ENCODE peak calls at places on chromosomes 1 and 21, in four cellular contexts. G is K562, Z is HepG2, D is GM12878. A is an unnamed sample.

GRCh38 chr1:183365676-183366075 is 52.5 kb downstream of the NMNAT2 start:
- DNase-seq in G (no peak), D (no peak), Z (no peak), A (no peak)

GRCh38 chr1:216600730-216601426 is 122.4 kb downstream of the ESRRG start:
- DNase-seq in G (no peak), Z (peak), D (no peak), A (peak)

GRCh38 chr1:218377143-218377660 is 32.1 kb downstream of the TGFB2 start:
- DNase-seq in Z (peak), G (peak), D (no peak), A (no peak)

GRCh38 chr1:226568975-226569741 is 20.6 kb downstream of the STUM start:
- DNase-seq in G (no peak), Z (no peak), D (no peak), A (no peak)

GRCh38 chr1:2044510-2045319 is 5.5 kb upstream of the PRKCZ start:
- DNase-seq in Z (peak), G (peak), D (no peak), A (peak)

GRCh38 chr1:4647391-4647790 is 7.0 kb upstream of the AJAP1 start:
- DNase-seq in D (no peak), Z (no peak), G (no peak), A (no peak)

GRCh38 chr1:108079550-108079949 is 114.6 kb upstream of the VAV3 start:
- DNase-seq in D (no peak), Z (no peak), G (peak), A (no peak)

GRCh38 chr1:171911506-171911905 is 70.2 kb downstream of the DNM3 start:
- DNase-seq in G (no peak), D (no peak), Z (no peak), A (no peak)

GRCh38 chr1:22854688-22855565 is 117.7 kb downstream of the LACTBL1 start:
- DNase-seq in Z (no peak), D (peak), G (no peak), A (no peak)

GRCh38 chr21:35616090-35616489 is 444.2 kb downstream of the SETD4 start:
- DNase-seq in D (no peak), G (no peak), Z (no peak), A (no peak)

GRCh38 chr1:109113787-109114568 is at the start of gene ELAPOR1:
- DNase-seq in D (no peak), G (no peak), Z (no peak), A (no peak)

GRCh38 chr1:150472606-150473200 is 14.5 kb upstream of the TARS2 start:
- DNase-seq in G (no peak), D (no peak), Z (no peak), A (no peak)

GRCh38 chr1:81551942-81552341 is 248.8 kb upstream of the ADGRL2 start:
- DNase-seq in Z (no peak), D (no peak), G (no peak), A (no peak)

GRCh38 chr1:32063261-32063681 is 9.5 kb upstream of the TMEM39B start:
- DNase-seq in G (peak), D (no peak), Z (peak), A (peak)

GRCh38 chr1:157146244-157146643 is 8.0 kb upstream of the ETV3 start:
- DNase-seq in Z (no peak), D (no peak), G (no peak), A (no peak)

GRCh38 chr1:844472-845026 is 79.2 kb upstream of the SAMD11 start:
- DNase-seq in D (no peak), Z (no peak), G (no peak), A (no peak)

GRCh38 chr1:81510701-81511100 is 290.0 kb upstream of the ADGRL2 start:
- DNase-seq in D (no peak), G (no peak), Z (no peak), A (no peak)

GRCh38 chr1:218467101-218467728 is 122.1 kb downstream of the TGFB2 start:
- DNase-seq in G (no peak), D (no peak), Z (no peak), A (no peak)

DNA sequence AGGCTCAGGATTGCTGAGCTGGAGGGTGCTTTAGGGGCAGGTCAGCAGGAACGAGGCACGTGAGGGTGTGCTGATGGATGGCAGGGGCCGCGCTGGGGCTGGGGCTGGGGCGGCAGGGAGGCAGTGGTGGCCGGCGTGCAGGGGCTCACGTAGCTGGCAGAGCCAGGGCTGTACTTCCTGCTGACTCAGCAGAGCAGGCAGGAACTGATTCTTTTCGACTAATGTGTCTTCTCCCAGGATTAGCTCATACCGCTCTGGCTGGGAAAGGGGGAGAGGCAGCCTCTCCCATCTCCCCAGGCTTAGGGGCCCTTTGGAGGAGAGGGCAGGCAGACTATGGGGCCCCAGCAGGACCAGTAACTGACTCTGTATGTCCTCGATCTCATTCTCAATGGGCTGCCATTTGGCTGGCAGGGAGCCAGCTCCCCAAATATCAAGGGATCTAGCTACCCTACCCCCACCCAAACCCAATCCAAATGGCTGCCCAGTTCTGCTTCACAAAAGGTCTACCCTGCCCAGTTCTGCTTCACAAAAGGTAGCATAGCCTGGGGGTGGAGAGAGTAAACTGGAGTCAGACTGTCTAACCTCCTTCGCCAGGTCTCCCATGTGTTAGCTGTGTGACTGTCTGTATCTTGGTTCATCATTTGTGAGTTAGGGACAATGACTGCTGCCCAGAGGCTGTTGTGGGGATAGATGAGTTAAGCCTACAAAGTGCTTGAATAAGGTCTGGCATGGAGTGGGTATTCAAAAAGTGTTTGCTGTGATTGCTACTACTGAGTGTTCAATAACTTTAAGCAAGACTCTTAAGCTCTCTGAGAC is 100.1 kb upstream of the SLC2A1 start:
- DNase-seq in G (peak), Z (no peak), D (no peak), A (no peak)
- TF ChIP-seq TARDBP in G (no peak), Z (no peak), D (no peak), A (no peak)

GRCh38 chr1:155392898-155393411 is 72.3 kb downstream of the RUSC1 start:
- DNase-seq in G (no peak), D (no peak), Z (no peak), A (no peak)
- TF ChIP-seq TARDBP in G (no peak), D (no peak), Z (no peak), A (no peak)

GRCh38 chr21:42066521-42066920 is 4.6 kb upstream of the UMODL1 start:
- DNase-seq in Z (no peak), D (no peak), G (no peak), A (no peak)
- TF ChIP-seq TARDBP in Z (no peak), D (no peak), G (no peak), A (no peak)

GRCh38 chr1:185058886-185059285 is 13.5 kb downstream of the RNF2 start:
- DNase-seq in G (no peak), Z (no peak), D (no peak), A (no peak)
- TF ChIP-seq TARDBP in G (no peak), Z (no peak), D (no peak), A (no peak)

GRCh38 chr1:155063550-155064108 is at the start of gene EFNA4:
- DNase-seq in D (no peak), G (peak), Z (peak), A (peak)
- TF ChIP-seq TARDBP in D (no peak), G (no peak), Z (peak), A (no peak)

GRCh38 chr1:66368261-66368660 is 165.7 kb upstream of the SGIP1 start:
- DNase-seq in G (no peak), Z (no peak), D (no peak), A (no peak)
- TF ChIP-seq TARDBP in G (no peak), Z (no peak), D (no peak), A (no peak)

DNA sequence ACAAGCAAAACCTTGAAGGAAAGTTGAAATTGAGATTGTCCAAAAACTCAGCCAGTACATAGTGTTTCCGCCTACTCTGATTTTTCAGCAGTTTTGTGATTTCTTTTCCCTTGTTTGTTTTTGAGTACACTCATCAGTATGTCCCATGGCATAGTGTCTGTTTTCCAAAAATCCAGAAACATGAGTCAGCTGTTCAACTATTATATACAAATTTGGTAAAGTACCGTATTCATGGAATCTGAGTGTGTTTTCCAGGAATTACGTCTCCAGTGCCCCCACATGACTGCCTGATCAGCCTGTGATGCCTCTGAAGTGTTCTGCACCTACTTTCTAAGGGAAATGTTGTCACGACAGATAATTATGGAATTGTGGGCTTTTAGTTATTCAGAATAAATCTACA is 186.8 kb downstream of the LTN1 start:
- DNase-seq in G (no peak), D (no peak), Z (no peak), A (no peak)
- TF ChIP-seq TARDBP in G (no peak), D (no peak), Z (no peak), A (no peak)

GRCh38 chr1:80349218-80349617 is 1342.7 kb upstream of the ADGRL4 start:
- DNase-seq in Z (no peak), G (no peak), D (no peak), A (no peak)
- TF ChIP-seq TARDBP in Z (no peak), G (no peak), D (no peak), A (no peak)

GRCh38 chr1:204592246-204592948 is 76.2 kb downstream of the MDM4 start:
- DNase-seq in G (no peak), Z (no peak), D (no peak), A (no peak)

GRCh38 chr1:204588826-204589225 is 72.6 kb downstream of the MDM4 start:
- DNase-seq in G (no peak), D (no peak), Z (no peak), A (no peak)

GRCh38 chr1:204589409-204590038 is 73.3 kb downstream of the MDM4 start:
- DNase-seq in Z (no peak), G (no peak), D (no peak), A (no peak)

GRCh38 chr1:204587621-204588020 is 71.4 kb downstream of the MDM4 start:
- DNase-seq in D (no peak), G (no peak), Z (no peak), A (no peak)

DNA sequence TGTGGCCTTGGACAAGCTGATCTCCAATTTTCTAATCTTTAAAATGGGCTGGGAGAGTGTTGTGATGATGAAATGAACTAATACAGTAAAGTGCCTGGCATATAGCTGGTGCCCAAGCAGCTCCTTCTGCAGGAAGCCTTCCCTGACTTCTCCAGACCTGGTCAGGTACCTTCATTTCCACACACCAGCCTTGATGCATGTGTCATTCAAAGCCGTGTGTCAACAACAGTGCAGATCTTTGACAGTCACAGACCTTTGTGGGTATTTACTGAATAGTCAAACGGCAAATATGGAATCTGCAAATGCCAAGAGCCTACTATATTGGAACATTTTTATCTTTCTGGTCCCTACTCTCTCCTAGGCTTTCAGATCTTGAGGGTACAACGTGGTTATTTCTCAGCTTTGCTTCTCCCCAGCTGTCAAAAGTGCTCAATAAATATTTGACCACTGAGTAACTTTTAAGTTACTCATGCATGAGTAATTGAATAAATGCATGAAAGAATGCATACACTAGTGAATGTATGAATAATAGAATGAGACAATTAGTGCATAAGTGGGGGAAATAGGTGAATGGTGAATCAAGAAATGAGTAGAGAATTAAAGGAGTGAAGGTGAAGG is 75.4 kb downstream of the MDM4 start:
- DNase-seq in Z (no peak), D (no peak), G (no peak), A (no peak)
- TF ChIP-seq TARDBP in Z (no peak), D (no peak), G (no peak), A (no peak)

A was measured in HEK293T.